ENCODE peak calls at places on chromosomes 3 and 15, in five cellular contexts. Q, M, P, D and L are unnamed samples.
A peak's percentile ranks its signal among the peaks of the same experiment; 100 is the strongest.

GRCh38 chr3:94167796-94168195 is 104.9 kb downstream of the NSUN3 start:
- DNase-seq in M (no peak), P (no peak), Q (no peak), D (no peak), L (no peak)

GRCh38 chr15:60347480-60348069 is 50.2 kb downstream of the ANXA2 start:
- DNase-seq in M (no peak), P (no peak), D (no peak), Q (no peak), L (no peak)

GRCh38 chr3:80096909-80097308 is 329.1 kb upstream of the ROBO1 start:
- DNase-seq in P (no peak), Q (no peak), D (no peak), M (no peak), L (no peak)

GRCh38 chr3:128492353-128493220 is at the start of gene GATA2:
- DNase-seq in D (peak; percentile 60), Q (peak; percentile 55), P (peak; percentile 36), M (peak; percentile 81), L (no peak)

GRCh38 chr3:61978460-61979419 is 394.6 kb downstream of the FEZF2 start:
- DNase-seq in P (no peak), Q (no peak), M (no peak), D (no peak), L (no peak)

GRCh38 chr3:141920701-141921100 is 44.3 kb downstream of the ATP1B3 start:
- DNase-seq in M (no peak), D (no peak), P (no peak), Q (no peak), L (no peak)

GRCh38 chr15:94056314-94056713 is 175.0 kb upstream of the MCTP2 start:
- DNase-seq in Q (no peak), M (no peak), D (no peak), P (no peak), L (no peak)

GRCh38 chr15:26686547-26687187 is 86.2 kb downstream of the GABRB3 start:
- DNase-seq in D (no peak), M (no peak), Q (no peak), P (no peak), L (no peak)

GRCh38 chr15:34603095-34603494 is 19.6 kb upstream of the GOLGA8B start:
- DNase-seq in M (no peak), D (no peak), Q (no peak), P (no peak), L (no peak)

GRCh38 chr3:83426311-83426710 is 1532.5 kb upstream of the CADM2 start:
- DNase-seq in P (no peak), D (no peak), M (no peak), Q (no peak), L (no peak)

GRCh38 chr3:47163023-47163989 is 607 bp downstream of the SETD2 start:
- DNase-seq in Q (peak; percentile 61), D (peak; percentile 53), M (no peak), P (peak; percentile 62), L (peak; percentile 61)

GRCh38 chr3:111975131-111975530 is 3.7 kb upstream of the ABHD10 start:
- DNase-seq in M (no peak), P (no peak), D (no peak), Q (no peak), L (no peak)

GRCh38 chr3:62201438-62202035 is 171.8 kb downstream of the FEZF2 start:
- DNase-seq in M (peak; percentile 49), P (no peak), Q (no peak), D (peak; percentile 26), L (no peak)

GRCh38 chr3:105274958-105275357 is 91.8 kb upstream of the ALCAM start:
- DNase-seq in D (no peak), P (no peak), M (no peak), Q (no peak), L (no peak)

GRCh38 chr3:115683773-115684172 is 60.5 kb downstream of the GAP43 start:
- DNase-seq in P (no peak), M (no peak), Q (no peak), D (no peak), L (no peak)

GRCh38 chr15:71296032-71296686 is 180.9 kb downstream of the THSD4 start:
- DNase-seq in D (no peak), Q (no peak), M (no peak), P (no peak), L (no peak)

GRCh38 chr3:57910988-57911387 is 97.2 kb upstream of the FLNB start:
- DNase-seq in D (peak; percentile 22), P (peak; percentile 21), M (peak; percentile 35), Q (peak; percentile 6), L (no peak)